ENCODE peak calls at places on chromosomes 3 and 15, in nine cellular contexts. L is heart right ventricle, C is pancreas, V is heart left ventricle, K is tibial nerve, P is left lung, E is IMR-90, J is BE2C, W is Caco-2. D is an unnamed sample.

GRCh38 chr3:184827572-184827971 is 15.6 kb downstream of the VPS8 start:
- DNase-seq in E (no peak), C (no peak), W (no peak), V (no peak), P (no peak), J (no peak), K (no peak), L (no peak), D (no peak)

GRCh38 chr3:14719006-14719405 is 44.1 kb downstream of the C3orf20 start:
- DNase-seq in P (no peak), V (no peak), C (no peak), E (no peak), L (no peak), K (no peak), J (no peak), W (no peak), D (no peak)

GRCh38 chr3:124923833-124924232 is 10.7 kb downstream of the MUC13 start:
- DNase-seq in V (no peak), W (no peak), P (no peak), K (no peak), C (no peak), E (no peak), L (no peak), J (no peak), D (no peak)

GRCh38 chr15:36053746-36054145 is 507.8 kb upstream of the DPH6 start:
- DNase-seq in J (no peak), W (no peak), E (peak; percentile 37), K (no peak), V (no peak), C (no peak), P (no peak), L (no peak), D (no peak)

GRCh38 chr3:107285197-107285596 is 92.0 kb upstream of the CCDC54 start:
- DNase-seq in K (no peak), J (no peak), P (no peak), V (peak; percentile 20), C (no peak), L (no peak), E (peak; percentile 26), W (no peak), D (no peak)

GRCh38 chr3:55484741-55485207 is 2.3 kb downstream of the WNT5A start:
- DNase-seq in E (no peak), W (no peak), L (no peak), K (no peak), V (no peak), P (no peak), C (no peak), J (no peak), D (no peak)

GRCh38 chr3:2236203-2236602 is 137.5 kb downstream of the CNTN4 start:
- DNase-seq in L (no peak), V (no peak), W (no peak), C (no peak), E (no peak), J (no peak), P (no peak), K (no peak), D (no peak)

GRCh38 chr3:149010966-149011365 is 19.6 kb downstream of the GYG1 start:
- DNase-seq in C (no peak), V (no peak), W (no peak), J (no peak), E (no peak), P (no peak), L (no peak), K (no peak), D (no peak)

GRCh38 chr3:164779816-164780215 is 298.5 kb downstream of the SI start:
- DNase-seq in C (no peak), V (no peak), E (no peak), P (no peak), W (no peak), J (no peak), L (no peak), K (no peak), D (no peak)

GRCh38 chr3:111690242-111690641 is 95.1 kb upstream of the ZBED2 start:
- DNase-seq in L (no peak), C (no peak), V (no peak), W (no peak), J (no peak), E (peak; percentile 79), K (no peak), P (no peak), D (no peak)

GRCh38 chr15:68729789-68730201 is 90.9 kb downstream of the ANP32A start:
- DNase-seq in J (no peak), K (no peak), E (peak; percentile 33), L (peak; percentile 70), C (no peak), W (no peak), P (no peak), V (peak; percentile 48), D (peak; percentile 26)

DNA sequence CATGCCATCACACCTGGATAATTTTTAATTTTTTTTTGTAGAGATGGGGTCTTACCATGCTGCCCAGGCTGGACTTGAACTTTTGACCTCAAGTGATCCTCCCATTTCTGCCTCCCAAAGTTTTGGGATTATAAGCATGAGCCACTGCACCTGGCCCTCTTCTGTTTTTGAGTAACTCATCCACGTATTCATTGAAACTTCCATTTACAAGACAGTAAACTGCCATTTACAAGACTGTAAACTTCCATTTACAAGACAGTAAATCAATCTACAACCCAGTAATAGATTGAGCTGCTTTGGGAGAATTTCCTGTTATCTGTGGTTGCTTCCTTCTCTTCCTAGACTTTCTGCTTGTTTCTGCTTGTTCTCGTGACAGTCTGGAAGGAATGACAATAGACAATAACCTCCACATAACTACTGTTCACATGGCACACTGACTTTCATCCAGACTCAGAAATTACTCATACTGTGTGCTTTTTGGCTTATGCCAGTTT is 114.7 kb upstream of the CCNL1 start:
- DNase-seq in W (no peak), P (no peak), K (no peak), J (no peak), L (no peak), C (no peak), V (no peak), E (no peak), D (no peak)
- H3K27me3 ChIP-seq in W (no peaks in the 10 kb centered on the region), P (no peaks in the 10 kb centered on the region), K (no peaks in the 10 kb centered on the region), J (no peaks in the 10 kb centered on the region), L (no peaks in the 10 kb centered on the region), C (no peaks in the 10 kb centered on the region), V (no peaks in the 10 kb centered on the region), E (no peaks in the 10 kb centered on the region), D (no peaks in the 10 kb centered on the region)

GRCh38 chr3:27680517-27681246 is 41.4 kb downstream of the EOMES start:
- DNase-seq in V (no peak), J (no peak), K (no peak), E (no peak), C (no peak), P (no peak), W (no peak), L (no peak), D (no peak)

GRCh38 chr3:27684302-27684701 is 37.8 kb downstream of the EOMES start:
- DNase-seq in C (no peak), V (no peak), E (no peak), K (no peak), J (no peak), L (no peak), P (no peak), W (no peak), D (no peak)

GRCh38 chr3:27678234-27678633 is 43.9 kb downstream of the EOMES start:
- DNase-seq in P (no peak), E (no peak), C (no peak), L (no peak), K (no peak), J (no peak), W (no peak), V (no peak), D (no peak)

GRCh38 chr3:27679691-27680090 is 42.4 kb downstream of the EOMES start:
- DNase-seq in E (no peak), V (no peak), K (no peak), C (no peak), W (no peak), J (no peak), P (no peak), L (no peak), D (no peak)

GRCh38 chr3:27681249-27681748 is 40.8 kb downstream of the EOMES start:
- DNase-seq in E (peak; percentile 83), C (no peak), V (no peak), K (peak; percentile 20), L (peak; percentile 38), J (peak; percentile 27), W (no peak), P (no peak), D (peak; percentile 41)
- TF ChIP-seq CTCF in E (peak; percentile 81), C (peak; percentile 26), V (peak; percentile 39), K (peak; percentile 76), L (peak; percentile 70), J (peak; percentile 58), W (peak; percentile 72), P (peak; percentile 56), D (peak; percentile 48)

DNA sequence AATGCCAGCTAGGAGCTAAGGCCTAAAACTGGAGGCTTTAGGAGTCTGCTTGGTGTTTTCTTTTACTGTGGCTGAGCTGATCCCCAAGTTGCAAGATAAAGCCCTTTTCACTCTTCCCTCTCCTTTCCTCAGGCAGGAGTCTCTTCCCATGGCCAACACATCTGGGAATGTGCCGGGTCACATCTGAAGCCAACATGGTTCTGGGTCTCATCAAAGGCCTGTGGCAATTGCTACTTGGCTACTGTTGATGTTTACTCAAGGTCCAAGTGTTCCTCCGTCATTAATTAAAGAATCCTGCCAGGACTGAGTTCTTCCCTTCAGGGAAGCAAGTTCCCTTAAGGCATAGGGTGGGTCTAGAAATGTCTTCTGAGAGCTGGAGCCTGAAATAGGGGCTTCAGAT is 230.2 kb downstream of the GBE1 start:
- DNase-seq in J (no peak), P (no peak), E (no peak), K (no peak), C (no peak), V (no peak), L (no peak), W (no peak), D (no peak)
- H3K27me3 ChIP-seq in J (no peaks in the 10 kb centered on the region), P (no peaks in the 10 kb centered on the region), E (no peaks in the 10 kb centered on the region), K (no peaks in the 10 kb centered on the region), C (no peaks in the 10 kb centered on the region), V (no peaks in the 10 kb centered on the region), L (no peaks in the 10 kb centered on the region), W (no peaks in the 10 kb centered on the region), D (no peaks in the 10 kb centered on the region)

DNA sequence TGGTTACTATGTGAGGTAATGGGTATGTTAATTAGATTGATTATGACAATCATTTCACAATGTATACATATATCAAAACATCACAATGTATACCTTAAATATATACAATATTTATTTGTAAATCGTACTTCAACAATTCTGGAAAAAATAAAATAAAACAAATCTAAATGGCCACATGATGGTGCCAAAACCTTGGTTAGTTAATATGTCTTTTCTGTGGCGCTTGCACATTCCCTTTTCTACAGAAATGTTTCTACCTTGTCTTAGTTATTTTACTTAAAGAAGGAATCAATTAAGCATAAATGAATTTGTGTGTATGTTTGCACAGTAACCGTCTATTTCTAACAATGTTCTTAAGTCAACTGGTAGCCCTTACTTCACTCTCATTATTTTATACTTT is 53.4 kb downstream of the OXSM start:
- DNase-seq in L (no peak), K (no peak), J (no peak), W (no peak), P (no peak), E (peak; percentile 25), V (no peak), C (no peak), D (no peak)
- TF ChIP-seq CTCF in L (peak; percentile 28), K (no peak), J (no peak), W (no peak), P (no peak), E (peak; percentile 47), V (peak; percentile 30), C (no peak), D (no peak)

DNA sequence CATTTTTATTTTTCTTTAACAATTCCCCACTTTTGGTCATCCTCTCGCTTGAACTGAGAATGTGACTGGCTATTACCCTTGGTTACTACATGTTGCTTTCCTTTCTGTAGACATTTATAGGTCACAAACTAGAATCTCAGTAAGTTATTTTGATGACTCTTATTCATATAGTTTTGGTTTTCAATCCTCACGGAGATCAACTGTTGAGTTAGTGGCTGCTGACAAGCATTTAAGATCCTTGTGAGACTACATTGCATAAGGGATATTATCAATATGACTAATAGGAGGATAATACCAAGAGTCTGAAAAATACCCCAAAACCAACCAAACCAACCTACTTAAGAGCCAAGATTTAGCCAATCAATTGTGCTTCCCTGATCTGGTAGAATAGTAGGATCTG is 16.3 kb downstream of the CCR3 start:
- DNase-seq in W (no peak), E (no peak), L (no peak), K (no peak), C (no peak), J (no peak), P (no peak), V (no peak), D (no peak)
- H3K27me3 ChIP-seq in W (no peaks in the 10 kb centered on the region), E (peaks cover 7% of the 10 kb centered on the region), L (peaks cover 4% of the 10 kb centered on the region), K (no peaks in the 10 kb centered on the region), C (no peaks in the 10 kb centered on the region), J (no peaks in the 10 kb centered on the region), P (no peaks in the 10 kb centered on the region), V (no peaks in the 10 kb centered on the region), D (no peaks in the 10 kb centered on the region)

D was measured in kidney epithelial cell.